ENCODE peak calls at places on chromosomes 1 and 21, in seven cellular contexts. One of them, this sample, is unnamed.

GRCh38 chr1:97334454-97334853 is 586.4 kb downstream of the DPYD start:
- DNase-seq in progenitor cell of endocrine pancreas: no peak
- DNase-seq in 8988T: no peak
- DNase-seq in activated CD4-positive, CD25-positive, alpha-beta regulatory T cell: no peak
- DNase-seq in stimulated activated CD4-positive, alpha-beta T cell treated with anti-CD3 and anti-CD28 coated beads, Interleukin-4, amount 100 ng/mL, for 48 hours: no peak
- DNase-seq in activated T-cell treated with anti-CD3 and anti-CD28 coated beads for 48 hours: no peak
- DNase-seq in kidney tubule cell: peak
- DNase-seq in this sample: no peak

GRCh38 chr1:23594927-23595353 is 35.6 kb upstream of the ID3 start:
- DNase-seq in progenitor cell of endocrine pancreas: no peak
- DNase-seq in 8988T: no peak
- DNase-seq in activated CD4-positive, CD25-positive, alpha-beta regulatory T cell: no peak
- DNase-seq in stimulated activated CD4-positive, alpha-beta T cell treated with anti-CD3 and anti-CD28 coated beads, Interleukin-4, amount 100 ng/mL, for 48 hours: no peak
- DNase-seq in activated T-cell treated with anti-CD3 and anti-CD28 coated beads for 48 hours: no peak
- DNase-seq in kidney tubule cell: peak
- DNase-seq in this sample: no peak

GRCh38 chr1:203455706-203456105 is 19.9 kb upstream of the PRELP start:
- DNase-seq in progenitor cell of endocrine pancreas: no peak
- DNase-seq in 8988T: no peak
- DNase-seq in activated CD4-positive, CD25-positive, alpha-beta regulatory T cell: no peak
- DNase-seq in stimulated activated CD4-positive, alpha-beta T cell treated with anti-CD3 and anti-CD28 coated beads, Interleukin-4, amount 100 ng/mL, for 48 hours: no peak
- DNase-seq in activated T-cell treated with anti-CD3 and anti-CD28 coated beads for 48 hours: no peak
- DNase-seq in kidney tubule cell: no peak
- DNase-seq in this sample: no peak

GRCh38 chr1:38095337-38096030 is 48.9 kb upstream of the POU3F1 start:
- DNase-seq in progenitor cell of endocrine pancreas: no peak
- DNase-seq in 8988T: no peak
- DNase-seq in activated CD4-positive, CD25-positive, alpha-beta regulatory T cell: no peak
- DNase-seq in stimulated activated CD4-positive, alpha-beta T cell treated with anti-CD3 and anti-CD28 coated beads, Interleukin-4, amount 100 ng/mL, for 48 hours: no peak
- DNase-seq in activated T-cell treated with anti-CD3 and anti-CD28 coated beads for 48 hours: no peak
- DNase-seq in kidney tubule cell: no peak
- DNase-seq in this sample: no peak

GRCh38 chr1:186617860-186618780 is 62.1 kb downstream of the PTGS2 start:
- DNase-seq in progenitor cell of endocrine pancreas: no peak
- DNase-seq in 8988T: no peak
- DNase-seq in activated CD4-positive, CD25-positive, alpha-beta regulatory T cell: no peak
- DNase-seq in stimulated activated CD4-positive, alpha-beta T cell treated with anti-CD3 and anti-CD28 coated beads, Interleukin-4, amount 100 ng/mL, for 48 hours: peak
- DNase-seq in activated T-cell treated with anti-CD3 and anti-CD28 coated beads for 48 hours: peak
- DNase-seq in kidney tubule cell: peak
- DNase-seq in this sample: peak

GRCh38 chr1:72891976-72892375 is 609.6 kb upstream of the NEGR1 start:
- DNase-seq in progenitor cell of endocrine pancreas: no peak
- DNase-seq in 8988T: no peak
- DNase-seq in activated CD4-positive, CD25-positive, alpha-beta regulatory T cell: no peak
- DNase-seq in stimulated activated CD4-positive, alpha-beta T cell treated with anti-CD3 and anti-CD28 coated beads, Interleukin-4, amount 100 ng/mL, for 48 hours: no peak
- DNase-seq in activated T-cell treated with anti-CD3 and anti-CD28 coated beads for 48 hours: no peak
- DNase-seq in kidney tubule cell: no peak
- DNase-seq in this sample: no peak

GRCh38 chr21:45559216-45560105 is 17.2 kb upstream of the SLC19A1 start:
- DNase-seq in progenitor cell of endocrine pancreas: no peak
- DNase-seq in 8988T: no peak
- DNase-seq in activated CD4-positive, CD25-positive, alpha-beta regulatory T cell: no peak
- DNase-seq in stimulated activated CD4-positive, alpha-beta T cell treated with anti-CD3 and anti-CD28 coated beads, Interleukin-4, amount 100 ng/mL, for 48 hours: no peak
- DNase-seq in activated T-cell treated with anti-CD3 and anti-CD28 coated beads for 48 hours: no peak
- DNase-seq in kidney tubule cell: no peak
- DNase-seq in this sample: no peak

GRCh38 chr1:191757003-191757402 is 401.3 kb upstream of the RGS18 start:
- DNase-seq in progenitor cell of endocrine pancreas: no peak
- DNase-seq in 8988T: no peak
- DNase-seq in activated CD4-positive, CD25-positive, alpha-beta regulatory T cell: no peak
- DNase-seq in stimulated activated CD4-positive, alpha-beta T cell treated with anti-CD3 and anti-CD28 coated beads, Interleukin-4, amount 100 ng/mL, for 48 hours: no peak
- DNase-seq in activated T-cell treated with anti-CD3 and anti-CD28 coated beads for 48 hours: no peak
- DNase-seq in kidney tubule cell: no peak
- DNase-seq in this sample: no peak

GRCh38 chr1:77499466-77499865 is 183.0 kb downstream of the ZZZ3 start:
- DNase-seq in progenitor cell of endocrine pancreas: no peak
- DNase-seq in 8988T: no peak
- DNase-seq in activated CD4-positive, CD25-positive, alpha-beta regulatory T cell: no peak
- DNase-seq in stimulated activated CD4-positive, alpha-beta T cell treated with anti-CD3 and anti-CD28 coated beads, Interleukin-4, amount 100 ng/mL, for 48 hours: no peak
- DNase-seq in activated T-cell treated with anti-CD3 and anti-CD28 coated beads for 48 hours: no peak
- DNase-seq in kidney tubule cell: no peak
- DNase-seq in this sample: no peak

GRCh38 chr1:56448937-56449336 is 130.4 kb downstream of the PLPP3 start:
- DNase-seq in progenitor cell of endocrine pancreas: no peak
- DNase-seq in 8988T: no peak
- DNase-seq in activated CD4-positive, CD25-positive, alpha-beta regulatory T cell: no peak
- DNase-seq in stimulated activated CD4-positive, alpha-beta T cell treated with anti-CD3 and anti-CD28 coated beads, Interleukin-4, amount 100 ng/mL, for 48 hours: no peak
- DNase-seq in activated T-cell treated with anti-CD3 and anti-CD28 coated beads for 48 hours: no peak
- DNase-seq in kidney tubule cell: peak
- DNase-seq in this sample: no peak

GRCh38 chr1:32888134-32888533 is 1.8 kb downstream of the HPCA start:
- DNase-seq in progenitor cell of endocrine pancreas: no peak
- DNase-seq in 8988T: no peak
- DNase-seq in activated CD4-positive, CD25-positive, alpha-beta regulatory T cell: no peak
- DNase-seq in stimulated activated CD4-positive, alpha-beta T cell treated with anti-CD3 and anti-CD28 coated beads, Interleukin-4, amount 100 ng/mL, for 48 hours: no peak
- DNase-seq in activated T-cell treated with anti-CD3 and anti-CD28 coated beads for 48 hours: no peak
- DNase-seq in kidney tubule cell: no peak
- DNase-seq in this sample: no peak

GRCh38 chr1:244796719-244797406 is 38.6 kb upstream of the COX20 start:
- DNase-seq in progenitor cell of endocrine pancreas: peak
- DNase-seq in 8988T: no peak
- DNase-seq in activated CD4-positive, CD25-positive, alpha-beta regulatory T cell: no peak
- DNase-seq in stimulated activated CD4-positive, alpha-beta T cell treated with anti-CD3 and anti-CD28 coated beads, Interleukin-4, amount 100 ng/mL, for 48 hours: peak
- DNase-seq in activated T-cell treated with anti-CD3 and anti-CD28 coated beads for 48 hours: no peak
- DNase-seq in kidney tubule cell: peak
- DNase-seq in this sample: peak

GRCh38 chr1:101371259-101371658 is 134.4 kb downstream of the S1PR1 start:
- DNase-seq in progenitor cell of endocrine pancreas: no peak
- DNase-seq in 8988T: no peak
- DNase-seq in activated CD4-positive, CD25-positive, alpha-beta regulatory T cell: no peak
- DNase-seq in stimulated activated CD4-positive, alpha-beta T cell treated with anti-CD3 and anti-CD28 coated beads, Interleukin-4, amount 100 ng/mL, for 48 hours: peak
- DNase-seq in activated T-cell treated with anti-CD3 and anti-CD28 coated beads for 48 hours: no peak
- DNase-seq in kidney tubule cell: peak
- DNase-seq in this sample: no peak

GRCh38 chr1:231428392-231428791 is 6.3 kb upstream of the EGLN1 start:
- DNase-seq in progenitor cell of endocrine pancreas: no peak
- DNase-seq in 8988T: no peak
- DNase-seq in activated CD4-positive, CD25-positive, alpha-beta regulatory T cell: no peak
- DNase-seq in stimulated activated CD4-positive, alpha-beta T cell treated with anti-CD3 and anti-CD28 coated beads, Interleukin-4, amount 100 ng/mL, for 48 hours: no peak
- DNase-seq in activated T-cell treated with anti-CD3 and anti-CD28 coated beads for 48 hours: no peak
- DNase-seq in kidney tubule cell: no peak
- DNase-seq in this sample: no peak

GRCh38 chr1:224637510-224637909 is 21.4 kb downstream of the CNIH3 start:
- DNase-seq in progenitor cell of endocrine pancreas: no peak
- DNase-seq in 8988T: peak
- DNase-seq in activated CD4-positive, CD25-positive, alpha-beta regulatory T cell: no peak
- DNase-seq in stimulated activated CD4-positive, alpha-beta T cell treated with anti-CD3 and anti-CD28 coated beads, Interleukin-4, amount 100 ng/mL, for 48 hours: no peak
- DNase-seq in activated T-cell treated with anti-CD3 and anti-CD28 coated beads for 48 hours: no peak
- DNase-seq in kidney tubule cell: peak
- DNase-seq in this sample: no peak

GRCh38 chr1:78286686-78287085 is 204.1 kb upstream of the PTGFR start:
- DNase-seq in progenitor cell of endocrine pancreas: no peak
- DNase-seq in 8988T: no peak
- DNase-seq in activated CD4-positive, CD25-positive, alpha-beta regulatory T cell: no peak
- DNase-seq in stimulated activated CD4-positive, alpha-beta T cell treated with anti-CD3 and anti-CD28 coated beads, Interleukin-4, amount 100 ng/mL, for 48 hours: no peak
- DNase-seq in activated T-cell treated with anti-CD3 and anti-CD28 coated beads for 48 hours: no peak
- DNase-seq in kidney tubule cell: no peak
- DNase-seq in this sample: no peak